ENCODE peak calls at places on chromosomes 5 and 9, in eight cellular contexts. Q is neural crest cell; A is T-helper 1 cell; W is stimulated activated CD4-positive, alpha-beta T cell treated with anti-CD3 and anti-CD28 coated beads, Interleukin-1b, Interleukin-23, amount 100 ng/mL, for 48 hours; F is HCT116; K is NCI-H1694 treated with DMSO at 0.1 percent for 48 hours; P is globus pallidus; M is CD4-positive, alpha-beta T cell. G is an unnamed sample.
A peak's percentile ranks its signal among the peaks of the same experiment; 100 is the strongest.

GRCh38 chr5:69367697-69368279 is 1.5 kb downstream of the AK6 start:
- DNase-seq in Q (no peak), A (no peak), W (no peak), F (no peak), K (no peak), P (no peak), M (no peak), G (no peak)

GRCh38 chr9:95729066-95729465 is 146.4 kb upstream of the ERCC6L2 start:
- DNase-seq in Q (no peak), A (no peak), W (no peak), F (no peak), K (no peak), P (no peak), M (no peak), G (no peak)

GRCh38 chr9:35481347-35481975 is 8.4 kb upstream of the RUSC2 start:
- DNase-seq in Q (no peak), A (peak; percentile 11), W (no peak), F (peak; percentile 54), K (peak; percentile 17), P (peak; percentile 32), M (no peak), G (no peak)

GRCh38 chr5:86894006-86894560 is 276.3 kb downstream of the COX7C start:
- DNase-seq in Q (no peak), A (no peak), W (no peak), F (no peak), K (no peak), P (no peak), M (no peak), G (no peak)

GRCh38 chr9:134551657-134552348 is 89.8 kb upstream of the COL5A1 start:
- DNase-seq in Q (no peak), A (no peak), W (no peak), F (no peak), K (no peak), P (peak; percentile 25), M (no peak), G (no peak)

GRCh38 chr9:91361294-91362201 is at the start of gene AUH:
- DNase-seq in Q (peak; percentile 85), A (peak; percentile 82), W (peak; percentile 86), F (peak; percentile 40), K (peak; percentile 26), P (peak; percentile 87), M (peak; percentile 76), G (peak; percentile 74)

GRCh38 chr5:135236187-135236835 is 162.7 kb downstream of the MACROH2A1 start:
- DNase-seq in Q (no peak), A (no peak), W (no peak), F (no peak), K (no peak), P (no peak), M (no peak), G (no peak)

GRCh38 chr5:53017383-53017782 is 28.2 kb downstream of the ITGA2 start:
- DNase-seq in Q (no peak), A (no peak), W (no peak), F (no peak), K (peak; percentile 71), P (peak; percentile 82), M (no peak), G (no peak)

GRCh38 chr9:131013771-131014676 is 5.0 kb downstream of the LAMC3 start:
- DNase-seq in Q (no peak), A (no peak), W (no peak), F (no peak), K (no peak), P (no peak), M (no peak), G (no peak)

GRCh38 chr9:109088221-109088620 is 31.5 kb downstream of the TMEM245 start:
- DNase-seq in Q (no peak), A (no peak), W (no peak), F (no peak), K (no peak), P (no peak), M (no peak), G (no peak)

GRCh38 chr5:168612123-168612522 is 33.0 kb upstream of the PANK3 start:
- DNase-seq in Q (no peak), A (no peak), W (no peak), F (no peak), K (no peak), P (no peak), M (no peak), G (no peak)

GRCh38 chr5:139863855-139864558 is 68.4 kb downstream of the PSD2 start:
- DNase-seq in Q (peak; percentile 74), A (peak; percentile 19), W (peak; percentile 48), F (no peak), K (peak; percentile 16), P (peak; percentile 77), M (peak; percentile 41), G (peak; percentile 38)

GRCh38 chr5:93586948-93587918 is 4.2 kb downstream of the NR2F1 start:
- DNase-seq in Q (no peak), A (no peak), W (no peak), F (no peak), K (no peak), P (no peak), M (no peak), G (no peak)

GRCh38 chr5:72172832-72173231 is 65.6 kb downstream of the MAP1B start:
- DNase-seq in Q (no peak), A (no peak), W (no peak), F (no peak), K (no peak), P (no peak), M (no peak), G (no peak)

GRCh38 chr5:43352916-43353315 is 39.7 kb upstream of the HMGCS1 start:
- DNase-seq in Q (no peak), A (no peak), W (no peak), F (no peak), K (no peak), P (no peak), M (no peak), G (no peak)

GRCh38 chr5:79133121-79133656 is 21.6 kb downstream of the BHMT start:
- DNase-seq in Q (no peak), A (peak; percentile 39), W (no peak), F (peak; percentile 45), K (peak; percentile 54), P (peak; percentile 48), M (no peak), G (no peak)

GRCh38 chr9:69535296-69535832 is 136.8 kb downstream of the APBA1 start:
- DNase-seq in Q (no peak), A (no peak), W (no peak), F (no peak), K (no peak), P (no peak), M (no peak), G (no peak)

GRCh38 chr5:169696621-169697517 is 59.8 kb downstream of the DOCK2 start:
- DNase-seq in Q (no peak), A (no peak), W (no peak), F (no peak), K (no peak), P (no peak), M (no peak), G (no peak)

GRCh38 chr9:121690316-121690715 is 38.9 kb downstream of the DAB2IP start:
- DNase-seq in Q (no peak), A (no peak), W (no peak), F (no peak), K (no peak), P (no peak), M (no peak), G (no peak)

GRCh38 chr5:150778517-150779396 is at the start of gene SMIM3:
- DNase-seq in Q (peak; percentile 59), A (peak; percentile 76), W (peak; percentile 76), F (no peak), K (peak; percentile 10), P (peak; percentile 51), M (peak; percentile 53), G (peak; percentile 44)

GRCh38 chr9:88826651-88827245 is 164.5 kb upstream of the S1PR3 start:
- DNase-seq in Q (no peak), A (no peak), W (no peak), F (no peak), K (no peak), P (no peak), M (no peak), G (no peak)

GRCh38 chr5:153860482-153860881 is 178.2 kb downstream of the FAM114A2 start:
- DNase-seq in Q (no peak), A (no peak), W (no peak), F (no peak), K (no peak), P (no peak), M (no peak), G (no peak)

GRCh38 chr5:144230806-144231205 is 60.1 kb downstream of the KCTD16 start:
- DNase-seq in Q (no peak), A (no peak), W (no peak), F (no peak), K (no peak), P (no peak), M (no peak), G (no peak)

GRCh38 chr5:143606043-143606752 is 202.7 kb upstream of the NR3C1 start:
- DNase-seq in Q (no peak), A (peak; percentile 93), W (peak; percentile 40), F (no peak), K (no peak), P (no peak), M (no peak), G (no peak)

GRCh38 chr9:127280880-127281660 is 16.5 kb downstream of the GARNL3 start:
- DNase-seq in Q (no peak), A (no peak), W (no peak), F (no peak), K (no peak), P (no peak), M (no peak), G (no peak)

GRCh38 chr5:34497031-34497808 is 158.9 kb upstream of the RAI14 start:
- DNase-seq in Q (no peak), A (no peak), W (no peak), F (no peak), K (no peak), P (no peak), M (no peak), G (no peak)

GRCh38 chr9:81771606-81772005 is 82.3 kb upstream of the TLE1 start:
- DNase-seq in Q (no peak), A (no peak), W (no peak), F (no peak), K (no peak), P (no peak), M (no peak), G (no peak)

GRCh38 chr5:108822211-108822947 is 74.7 kb downstream of the FER start:
- DNase-seq in Q (no peak), A (no peak), W (no peak), F (no peak), K (no peak), P (no peak), M (no peak), G (no peak)

G was measured in effector CD8-positive, alpha-beta T cell.